ENCODE peak calls at places on chromosomes 13 and 19, in five cellular contexts. Y is fibroblast of lung, H is GM23338, E is OCI-LY7, S is IMR-90. D is an unnamed sample. For H4K20me1, the result is how much of the 10 kb centered on the place peaks cover.

GRCh38 chr13:42832341-42833153 is 51.2 kb downstream of the FAM216B start:
- DNase-seq in Y (peak), H (no peak), E (no peak), S (peak), D (no peak)

GRCh38 chr19:9354651-9355050 is 8.2 kb upstream of the ZNF177 start:
- DNase-seq in Y (no peak), H (no peak), E (no peak), S (no peak), D (no peak)

GRCh38 chr13:110937511-110938303 is 22.8 kb upstream of the ANKRD10 start:
- DNase-seq in Y (no peak), H (no peak), E (no peak), S (no peak), D (no peak)

GRCh38 chr19:6055013-6055795 is 55.1 kb downstream of the RFX2 start:
- DNase-seq in Y (no peak), H (no peak), E (no peak), S (no peak), D (no peak)

GRCh38 chr19:50333235-50333736 is 4.1 kb upstream of the KCNC3 start:
- DNase-seq in Y (peak), H (peak), E (peak), S (peak), D (no peak)

GRCh38 chr19:17125052-17125727 is 49.6 kb downstream of the MYO9B start:
- DNase-seq in Y (peak), H (no peak), E (peak), S (peak), D (no peak)

GRCh38 chr13:110702591-110703526 is 3.1 kb downstream of the CARS2 start:
- DNase-seq in Y (peak), H (no peak), E (no peak), S (peak), D (no peak)

GRCh38 chr13:36766295-36766694 is 52.7 kb upstream of the RFXAP start:
- DNase-seq in Y (peak), H (peak), E (no peak), S (peak), D (no peak)

GRCh38 chr13:37418490-37418889 is 180.1 kb downstream of the POSTN start:
- DNase-seq in Y (peak), H (no peak), E (no peak), S (peak), D (no peak)

GRCh38 chr13:27650312-27650711 is 28.6 kb downstream of the POLR1D start:
- DNase-seq in Y (no peak), H (no peak), E (no peak), S (no peak), D (no peak)

GRCh38 chr13:113058129-113058987 is 47.2 kb upstream of the F7 start:
- DNase-seq in Y (no peak), H (no peak), E (no peak), S (no peak), D (no peak)

GRCh38 chr13:100673831-100674362 is 698 bp downstream of the TMTC4 start:
- DNase-seq in Y (peak), H (peak), E (peak), S (peak), D (no peak)

GRCh38 chr19:3818479-3818878 is 32.3 kb upstream of the MATK start:
- DNase-seq in Y (no peak), H (no peak), E (no peak), S (peak), D (no peak)

GRCh38 chr13:28486144-28486543 is 8.8 kb downstream of the FLT1 start:
- DNase-seq in Y (no peak), H (no peak), E (no peak), S (no peak), D (no peak)

GRCh38 chr13:80337011-80337688 is 3.8 kb downstream of the SPRY2 start:
- DNase-seq in Y (peak), H (no peak), E (no peak), S (no peak), D (no peak)

GRCh38 chr13:107721436-107721835 is 493.9 kb downstream of the LIG4 start:
- DNase-seq in Y (peak), H (no peak), E (no peak), S (no peak), D (no peak)

GRCh38 chr19:27974082-27974513 is 1238.9 kb downstream of the UQCRFS1 start:
- DNase-seq in Y (no peak), H (peak), E (peak), S (no peak), D (no peak)

GRCh38 chr19:56476671-56477428 is at the start of gene ZNF667:
- DNase-seq in Y (peak), H (peak), E (no peak), S (peak), D (no peak)

GRCh38 chr13:100658363-100658762 is 16.2 kb downstream of the TMTC4 start:
- DNase-seq in Y (no peak), H (no peak), E (peak), S (no peak), D (no peak)

GRCh38 chr13:42152495-42152894 is 104.0 kb downstream of the DGKH start:
- DNase-seq in Y (no peak), H (no peak), E (no peak), S (no peak), D (no peak)

GRCh38 chr19:50419580-50420035 is 870 bp downstream of the SPIB start:
- DNase-seq in Y (no peak), H (peak), E (peak), S (no peak), D (no peak)

GRCh38 chr13:22369840-22370239 is 699.0 kb downstream of the FGF9 start:
- DNase-seq in Y (no peak), H (peak), E (no peak), S (no peak), D (no peak)

DNA sequence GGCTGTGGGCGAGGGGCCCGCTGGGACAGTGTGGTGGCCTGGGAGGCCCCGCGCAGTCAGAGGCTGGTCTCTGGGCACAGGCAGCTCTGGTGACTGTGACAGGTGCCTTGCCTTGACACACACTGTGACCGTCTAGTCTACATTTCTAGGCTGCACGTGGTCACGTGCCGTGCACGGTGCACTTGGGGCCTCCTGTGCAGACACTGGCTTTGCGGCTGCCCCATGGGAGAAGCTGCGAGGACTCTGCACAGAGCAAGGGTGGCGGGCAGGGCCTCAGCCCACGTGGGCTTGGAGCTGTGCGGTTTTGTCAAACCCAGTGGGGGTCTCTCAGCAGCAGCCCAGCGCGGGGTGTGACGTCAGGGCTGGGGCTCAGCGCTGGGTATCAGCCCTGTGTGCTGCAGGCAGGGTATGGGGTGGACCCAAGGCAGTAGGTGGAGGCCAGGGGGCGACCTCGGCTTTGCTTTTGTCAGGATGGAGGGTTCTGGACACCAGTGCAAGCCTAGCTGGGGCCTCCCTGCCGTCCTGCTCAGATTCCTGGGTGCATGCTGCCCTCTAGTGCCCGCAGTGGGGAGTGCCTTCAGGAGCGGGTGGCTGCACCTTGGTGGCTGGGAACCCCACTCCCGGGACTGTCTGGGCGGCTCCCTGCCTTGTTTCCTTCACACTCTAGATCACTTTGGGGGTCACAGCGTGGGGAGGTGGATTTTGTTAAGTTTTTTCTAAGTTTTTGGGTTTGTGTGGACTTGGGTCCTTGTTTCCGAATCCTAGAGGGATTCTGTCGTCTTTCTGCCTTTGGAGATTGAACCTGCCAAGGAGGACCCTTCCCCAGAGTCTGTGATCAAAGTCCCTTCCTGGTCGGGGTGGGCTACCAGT is 62.6 kb downstream of the KDM4B start:
- DNase-seq in Y (peak), H (peak), E (peak), S (peak), D (no peak)
- H4K20me1 ChIP-seq in Y (under half), H (under half), E (under half), S (half or more), D (under half)

GRCh38 chr19:14028901-14029300 is 953 bp downstream of the RLN3 start:
- DNase-seq in Y (no peak), H (no peak), E (no peak), S (no peak), D (no peak)

GRCh38 chr19:14027856-14028450 is at the start of gene RLN3:
- DNase-seq in Y (no peak), H (no peak), E (no peak), S (no peak), D (no peak)

GRCh38 chr19:14033946-14034345 is 2.4 kb downstream of the IL27RA start:
- DNase-seq in Y (no peak), H (no peak), E (no peak), S (no peak), D (no peak)

GRCh38 chr19:14031719-14032480 is at the start of gene IL27RA:
- DNase-seq in Y (peak), H (peak), E (peak), S (peak), D (no peak)

GRCh38 chr19:14030997-14031718 is 404 bp upstream of the IL27RA start:
- DNase-seq in Y (no peak), H (peak), E (no peak), S (no peak), D (no peak)
- H2AFZ ChIP-seq in Y (no peak), H (peak), E (peak), S (peak), D (peak)

DNA sequence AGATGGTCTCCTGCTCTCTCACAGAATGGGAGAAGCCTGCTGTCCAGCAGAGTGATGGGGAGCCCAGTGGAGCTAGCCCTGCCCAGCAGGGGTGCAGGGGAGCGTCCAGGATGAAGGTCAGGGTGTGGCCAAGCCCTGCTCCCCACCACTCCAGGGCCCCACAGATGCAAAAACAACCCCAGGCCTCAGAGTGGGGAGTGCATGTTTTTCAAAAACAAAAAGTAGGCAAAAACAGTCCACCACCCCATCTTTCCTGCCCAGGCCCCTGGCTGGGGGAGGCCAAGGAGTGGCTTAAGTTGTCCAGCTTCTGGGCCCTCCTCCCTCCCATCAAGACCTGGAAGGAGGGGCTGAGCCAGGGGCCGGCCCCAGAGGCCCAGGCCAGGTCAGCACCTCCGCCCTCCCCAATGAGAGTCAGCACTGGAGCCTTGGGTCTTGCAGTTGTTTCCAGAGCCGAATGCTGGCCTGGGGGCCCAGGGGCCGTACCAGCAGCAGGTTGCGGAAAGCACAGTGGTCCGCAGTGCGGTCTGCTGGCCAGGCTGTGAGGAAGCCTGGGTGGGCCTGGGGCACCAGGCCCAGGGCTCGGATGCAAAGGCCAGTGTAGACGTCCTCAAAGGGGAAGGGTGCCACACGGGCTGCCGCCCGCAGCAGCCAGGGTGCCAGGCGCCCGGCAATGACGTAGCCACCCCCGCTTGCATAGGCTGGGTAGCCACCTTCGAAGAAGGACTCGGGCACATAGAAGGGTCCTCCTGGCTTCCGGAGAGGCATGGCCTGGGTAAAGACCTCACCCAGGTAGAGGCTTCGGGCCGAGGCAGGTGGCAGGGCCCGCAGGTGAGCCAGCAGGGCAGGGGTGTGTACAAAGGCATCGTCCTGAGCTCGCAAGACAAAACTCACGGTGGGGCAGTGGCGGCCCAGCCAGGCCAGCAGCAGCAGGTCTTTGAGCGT is 1.7 kb downstream of the B3GNT8 start:
- DNase-seq in Y (no peak), H (no peak), E (no peak), S (no peak), D (no peak)
- H3K4me3 ChIP-seq in Y (no peak), H (no peak), E (no peak), S (no peak), D (no peak)

DNA sequence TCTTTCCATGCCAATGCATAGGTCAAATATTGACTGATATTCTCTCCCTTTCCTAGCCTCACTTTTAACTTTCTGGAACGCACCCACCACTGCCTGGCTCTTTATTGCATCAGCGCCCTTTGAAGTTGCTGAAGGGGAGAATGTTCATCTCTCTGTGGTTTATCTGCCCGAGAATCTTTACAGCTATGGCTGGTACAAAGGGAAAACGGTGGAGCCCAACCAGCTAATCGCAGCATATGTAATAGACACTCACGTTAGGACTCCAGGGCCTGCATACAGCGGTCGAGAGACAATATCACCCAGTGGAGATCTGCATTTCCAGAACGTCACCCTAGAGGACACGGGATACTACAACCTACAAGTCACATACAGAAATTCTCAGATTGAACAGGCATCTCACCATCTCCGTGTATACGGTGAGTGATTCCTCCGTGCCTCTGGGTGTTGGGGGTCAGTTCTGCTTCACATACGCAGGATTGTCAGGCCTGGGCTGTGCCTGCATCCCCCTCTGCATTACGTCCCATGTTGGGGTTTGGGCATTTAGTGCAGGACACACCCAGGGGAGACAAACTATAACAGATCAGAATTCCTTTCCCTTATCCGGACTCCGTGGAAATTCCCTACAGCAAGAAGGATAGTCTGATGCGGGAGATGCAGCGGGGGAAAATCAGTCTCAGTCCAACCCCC is 1.3 kb downstream of the CEACAM21 start:
- DNase-seq in Y (no peak), H (no peak), E (no peak), S (no peak), D (no peak)
- H4K20me1 ChIP-seq in Y (under half), H (under half), E (under half), S (under half), D (under half)

GRCh38 chr19:35407619-35408018 is 36.8 kb downstream of the GPR42 start:
- DNase-seq in Y (no peak), H (no peak), E (no peak), S (no peak), D (no peak)
- H2AFZ ChIP-seq in Y (no peak), H (no peak), E (no peak), S (no peak), D (no peak)

GRCh38 chr19:48837081-48837524 is 812 bp upstream of the HSD17B14 start:
- DNase-seq in Y (peak), H (peak), E (peak), S (peak), D (no peak)
- H3K4me3 ChIP-seq in Y (no peak), H (peak), E (peak), S (peak), D (peak)

GRCh38 chr19:38687837-38688378 is 40.5 kb downstream of the ACTN4 start:
- DNase-seq in Y (no peak), H (no peak), E (no peak), S (no peak), D (no peak)

GRCh38 chr19:38686530-38686888 is 39.1 kb downstream of the ACTN4 start:
- DNase-seq in Y (no peak), H (no peak), E (no peak), S (no peak), D (no peak)

GRCh38 chr19:38684862-38685665 is 37.6 kb downstream of the ACTN4 start:
- DNase-seq in Y (no peak), H (no peak), E (no peak), S (no peak), D (no peak)

GRCh38 chr19:38684078-38684861 is 36.8 kb downstream of the ACTN4 start:
- DNase-seq in Y (peak), H (no peak), E (no peak), S (peak), D (peak)

DNA sequence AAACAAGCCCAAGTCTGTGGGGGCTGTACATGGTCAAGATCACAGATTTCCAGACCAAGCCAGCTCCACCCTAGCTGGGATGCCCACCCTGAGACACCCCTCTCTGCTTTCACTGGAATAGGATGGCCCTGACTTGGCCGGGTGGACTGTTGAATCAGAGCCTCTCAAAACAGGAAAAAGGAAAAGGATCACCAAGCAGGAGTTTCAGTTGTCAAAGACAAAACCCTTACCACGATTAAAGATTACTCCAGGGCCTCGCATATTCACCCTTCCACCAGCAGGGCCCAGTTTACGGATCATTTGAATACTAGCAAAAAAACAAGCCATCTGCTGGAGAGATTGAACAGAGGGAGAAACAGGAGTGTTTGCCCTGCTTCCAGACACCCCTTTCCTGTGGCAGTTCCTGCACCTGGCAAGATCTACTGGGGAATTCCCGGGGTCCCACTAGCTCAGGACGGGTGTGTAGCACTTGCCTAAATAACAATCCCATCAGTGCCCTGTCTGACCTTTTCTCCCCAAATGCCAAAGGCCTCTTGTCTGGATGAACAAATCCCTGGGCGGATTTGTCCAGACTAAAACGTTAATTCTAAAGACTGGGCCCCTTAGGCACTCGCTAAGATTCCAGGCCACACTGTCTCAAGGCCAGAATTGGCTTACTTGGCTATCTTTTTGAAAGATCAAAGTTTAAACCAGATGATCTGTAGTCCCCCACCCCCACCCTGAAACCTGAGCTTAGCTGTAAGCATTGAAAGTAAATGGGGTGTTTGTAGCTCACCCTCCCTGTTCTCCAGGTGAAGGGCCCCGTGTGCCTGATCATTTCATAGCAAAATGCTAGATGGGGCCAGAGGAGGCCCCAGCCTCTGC is 38.4 kb downstream of the ACTN4 start:
- DNase-seq in Y (peak), H (peak), E (no peak), S (peak), D (no peak)
- H4K20me1 ChIP-seq in Y (under half), H (under half), E (under half), S (under half), D (under half)

DNA sequence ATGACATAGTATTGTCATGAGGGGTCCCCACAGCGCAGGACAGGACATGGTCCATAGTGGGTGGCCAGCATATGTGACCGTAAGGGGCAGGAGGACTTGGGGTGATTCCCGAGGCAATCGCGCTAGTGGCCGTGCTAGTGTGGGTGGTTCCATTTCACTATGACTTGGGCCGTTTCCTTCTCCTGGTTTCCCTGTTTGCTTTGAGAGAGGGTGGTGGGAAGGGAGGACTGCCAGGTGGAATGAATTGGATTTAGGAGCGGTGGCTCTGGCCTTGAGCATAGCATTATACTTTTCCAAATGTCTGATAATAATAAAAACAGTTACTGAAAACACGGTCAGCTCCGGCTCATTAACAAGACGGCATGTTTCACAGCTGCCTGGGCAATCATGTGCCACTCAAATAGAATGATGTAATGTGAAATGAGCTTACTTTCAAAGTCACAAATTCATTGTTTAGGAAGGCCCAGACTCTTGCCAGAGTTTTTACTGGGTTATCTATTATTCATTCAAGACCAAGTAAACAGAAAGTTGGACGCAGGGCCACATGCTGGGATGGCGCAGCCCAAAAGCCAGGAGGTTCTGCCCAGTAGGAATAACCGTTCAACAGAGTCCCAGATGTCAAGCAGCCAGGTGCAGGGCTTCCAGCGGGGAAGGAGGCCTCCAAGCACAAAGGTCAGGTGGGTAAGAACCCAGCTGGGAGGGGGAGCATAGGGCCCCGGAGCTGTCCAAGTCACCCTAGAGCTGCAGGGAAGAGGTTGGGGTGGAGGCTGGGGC is 19.6 kb upstream of the SLC15A1 start:
- DNase-seq in Y (no peak), H (no peak), E (no peak), S (no peak), D (no peak)
- H2AFZ ChIP-seq in Y (no peak), H (no peak), E (no peak), S (no peak), D (no peak)